ENCODE peak calls at places on chromosomes 5 and 9, in four cellular contexts. Q is HepG2, K is SK-N-SH, N is HCT116. F is an unnamed sample.

GRCh38 chr9:130233587-130233945 is 32.0 kb upstream of the HMCN2 start:
- DNase-seq in Q (no peak), K (no peak), N (no peak), F (no peak)

GRCh38 chr9:114348906-114349482 is 19.3 kb downstream of the ORM2 start:
- DNase-seq in Q (peak), K (no peak), N (peak), F (peak)

GRCh38 chr9:37486616-37487544 is 1.1 kb downstream of the POLR1E start:
- DNase-seq in N (no peak), K (peak), Q (no peak), F (no peak)

GRCh38 chr9:90044710-90045151 is 439.9 kb downstream of the GADD45G start:
- DNase-seq in Q (peak), K (no peak), N (peak), F (no peak)

GRCh38 chr5:160629007-160629402 is 207.3 kb downstream of the PTTG1 start:
- DNase-seq in N (no peak), Q (no peak), K (no peak), F (no peak)

GRCh38 chr5:34684281-34684979 is 28.3 kb downstream of the RAI14 start:
- DNase-seq in Q (peak), N (peak), K (peak), F (no peak)

GRCh38 chr9:89515416-89515815 is 17.5 kb upstream of the SEMA4D start:
- DNase-seq in Q (no peak), K (no peak), N (no peak), F (no peak)

GRCh38 chr5:124278636-124279035 is 467.8 kb downstream of the ZNF608 start:
- DNase-seq in K (no peak), Q (no peak), N (no peak), F (no peak)

GRCh38 chr9:14542071-14542470 is 151.2 kb downstream of the ZDHHC21 start:
- DNase-seq in N (no peak), Q (no peak), K (no peak), F (no peak)

GRCh38 chr5:6712582-6713273 is 504 bp upstream of the TENT4A start:
- DNase-seq in N (peak), Q (peak), K (no peak), F (peak)

GRCh38 chr9:108386859-108387384 is 468.9 kb downstream of the ACTL7B start:
- DNase-seq in K (no peak), Q (no peak), N (no peak), F (no peak)

GRCh38 chr9:126515873-126516505 is 97.7 kb upstream of the LMX1B start:
- DNase-seq in K (peak), Q (no peak), N (no peak), F (no peak)

GRCh38 chr5:14281746-14282181 is 138.6 kb downstream of the TRIO start:
- DNase-seq in K (no peak), Q (no peak), N (no peak), F (peak)

GRCh38 chr5:30505014-30505886 is 688.2 kb upstream of the CDH6 start:
- DNase-seq in Q (peak), K (no peak), N (no peak), F (no peak)

GRCh38 chr9:89427621-89428221 is 70.2 kb downstream of the SEMA4D start:
- DNase-seq in K (no peak), Q (no peak), N (no peak), F (no peak)

GRCh38 chr9:96612105-96612965 is 7.3 kb downstream of the CDC14B start:
- DNase-seq in K (peak), Q (peak), N (no peak), F (no peak)

GRCh38 chr9:33466565-33467495 is 6.9 kb downstream of the NOL6 start:
- DNase-seq in N (no peak), Q (peak), K (peak), F (peak)

GRCh38 chr9:92147030-92147853 is 32.0 kb upstream of the SPTLC1 start:
- DNase-seq in K (no peak), N (peak), Q (no peak), F (peak)

GRCh38 chr5:14270212-14270702 is 127.1 kb downstream of the TRIO start:
- DNase-seq in N (peak), Q (peak), K (peak), F (peak)

GRCh38 chr5:9551567-9551966 is 5.7 kb upstream of the SEMA5A start:
- DNase-seq in Q (no peak), N (no peak), K (no peak), F (no peak)

GRCh38 chr5:88555658-88556057 is 287.0 kb upstream of the TMEM161B start:
- DNase-seq in Q (no peak), N (no peak), K (no peak), F (no peak)

DNA sequence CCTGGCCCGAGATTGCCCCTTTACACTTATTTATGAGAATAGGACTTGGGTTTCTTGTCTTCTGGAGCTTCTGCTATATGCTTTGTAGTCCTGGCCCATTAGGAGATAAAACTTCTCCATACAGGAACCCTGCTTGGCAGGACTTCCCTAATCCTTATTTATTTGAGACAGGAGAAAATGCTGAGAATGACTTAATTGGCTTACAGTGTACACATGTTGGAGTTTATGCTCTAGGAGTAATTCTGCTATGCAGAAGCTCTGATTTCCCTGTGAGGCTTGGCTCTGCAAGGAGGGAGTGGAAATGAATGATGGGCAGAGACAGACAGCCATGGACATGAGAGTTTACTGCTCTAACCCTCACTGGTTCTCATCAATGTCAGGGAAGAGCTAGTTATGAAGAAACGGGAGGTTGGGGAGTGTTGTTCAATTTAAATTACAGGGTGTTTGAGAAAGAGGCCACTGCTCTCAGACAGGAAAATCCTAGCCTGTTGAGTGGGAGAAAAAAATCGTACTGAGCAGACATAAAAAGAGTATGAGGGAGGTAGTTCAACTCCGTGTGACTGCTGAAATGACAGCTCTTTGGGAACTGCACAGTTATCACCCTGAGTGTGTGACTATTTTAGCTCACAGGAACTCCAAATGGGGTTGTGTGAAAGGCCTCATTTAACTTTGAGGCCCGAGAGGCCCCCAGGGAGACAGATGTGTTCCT is 37.5 kb downstream of the ACTBL2 start:
- DNase-seq in N (no peak), K (no peak), Q (no peak), F (no peak)
- TF ChIP-seq ELF1 in N (no peak), K (no peak), Q (no peak), F (no peak)

GRCh38 chr5:169945831-169946261 is 34.4 kb downstream of the INSYN2B start:
- DNase-seq in Q (no peak), N (no peak), K (peak), F (no peak)
- TF ChIP-seq ELF1 in Q (no peak), N (no peak), K (peak), F (no peak)

GRCh38 chr9:93468763-93469456 is 15.5 kb upstream of the FAM120AOS start:
- DNase-seq in K (no peak), Q (no peak), N (no peak), F (no peak)
- TF ChIP-seq ELF1 in K (no peak), Q (no peak), N (no peak), F (no peak)

GRCh38 chr9:16030513-16031185 is 477.8 kb downstream of the CCDC171 start:
- DNase-seq in N (peak), K (no peak), Q (no peak), F (no peak)
- TF ChIP-seq ELF1 in N (no peak), K (no peak), Q (no peak), F (no peak)

DNA sequence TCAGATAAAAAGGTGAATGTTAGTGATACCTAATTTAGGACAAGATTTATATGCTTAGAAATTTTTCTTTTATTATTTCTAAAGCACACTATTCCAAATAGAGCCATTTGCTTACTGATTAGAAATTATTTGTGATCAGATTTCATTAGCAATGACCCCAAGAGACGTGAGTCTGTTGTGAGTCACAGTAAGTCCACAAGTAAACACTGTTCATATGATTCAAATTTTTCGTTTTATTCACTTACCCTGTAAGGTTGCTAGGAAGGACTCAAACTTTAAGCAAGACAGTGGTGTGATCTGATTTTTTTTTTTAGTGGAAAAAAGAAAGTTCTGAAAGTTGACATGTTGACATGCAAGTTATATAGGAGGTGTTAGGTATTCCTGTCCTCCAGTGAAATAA is 1.2 kb downstream of the CARD6 start:
- DNase-seq in N (no peak), K (no peak), Q (no peak), F (no peak)
- TF ChIP-seq ELF1 in N (no peak), K (no peak), Q (no peak), F (no peak)

DNA sequence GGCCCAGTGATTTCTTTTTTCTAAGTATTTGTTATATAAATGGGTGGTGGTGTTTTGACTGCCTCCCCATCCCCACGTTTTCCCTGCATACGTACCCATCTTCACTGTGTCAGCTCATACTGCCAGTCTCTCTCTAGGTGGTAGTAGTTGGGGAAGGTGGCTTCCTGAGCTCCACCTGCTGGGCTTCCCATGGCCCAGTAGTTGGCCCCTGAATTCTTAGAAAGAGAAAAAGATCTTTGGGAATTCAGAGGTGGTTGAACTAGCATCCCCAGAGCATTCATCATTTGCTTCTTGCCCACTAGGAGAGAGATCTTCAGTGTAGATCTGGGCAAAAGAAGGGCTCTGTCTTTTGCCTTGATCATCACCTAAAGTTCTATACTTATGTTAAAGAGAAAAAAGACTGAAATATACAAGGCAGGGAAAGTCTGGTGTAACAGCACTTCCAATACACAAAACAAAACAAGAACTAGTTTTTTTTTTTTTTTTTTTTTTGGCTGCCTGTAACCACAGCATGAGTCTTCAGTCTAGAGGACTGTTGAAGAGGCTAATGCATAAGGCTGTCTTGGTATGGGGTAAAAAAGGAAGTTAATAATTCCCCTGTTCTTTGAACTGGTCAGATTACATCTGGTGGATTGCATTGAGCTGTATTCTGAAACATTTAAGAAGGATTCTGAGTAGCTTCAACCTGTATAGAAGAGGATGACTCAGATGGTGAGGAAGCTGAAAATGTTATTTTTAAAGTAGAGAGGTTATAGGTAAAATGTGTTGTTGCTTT is 128.7 kb downstream of the ATG10 start:
- DNase-seq in N (no peak), K (no peak), Q (no peak), F (no peak)
- TF ChIP-seq ELF1 in N (no peak), K (no peak), Q (no peak), F (no peak)

GRCh38 chr9:133518193-133518592 is 6.6 kb downstream of the MYMK start:
- DNase-seq in N (no peak), Q (no peak), K (no peak), F (no peak)
- TF ChIP-seq ELF1 in N (no peak), Q (no peak), K (no peak), F (no peak)

F was measured in K562.